ENCODE peak calls at places on chromosomes 12 and 14, in four cellular contexts. One of them, this sample, is unnamed.

GRCh38 chr12:121776190-121777098 is 17.0 kb downstream of the RHOF start:
- DNase-seq in prostate gland: peak
- DNase-seq in A549: peak
- DNase-seq in adrenal gland: peak
- DNase-seq in this sample: no peak

GRCh38 chr12:114399664-114400211 is 6.2 kb downstream of the TBX5 start:
- DNase-seq in prostate gland: no peak
- DNase-seq in A549: no peak
- DNase-seq in adrenal gland: no peak
- DNase-seq in this sample: no peak

GRCh38 chr12:117724545-117724944 is 244.2 kb downstream of the KSR2 start:
- DNase-seq in prostate gland: no peak
- DNase-seq in A549: no peak
- DNase-seq in adrenal gland: no peak
- DNase-seq in this sample: no peak

GRCh38 chr12:21980544-21980943 is 39.3 kb upstream of the ABCC9 start:
- DNase-seq in prostate gland: no peak
- DNase-seq in A549: no peak
- DNase-seq in adrenal gland: no peak
- DNase-seq in this sample: no peak

GRCh38 chr12:6177593-6178358 is 22.4 kb upstream of the CD9 start:
- DNase-seq in prostate gland: no peak
- DNase-seq in A549: no peak
- DNase-seq in adrenal gland: no peak
- DNase-seq in this sample: no peak

GRCh38 chr12:109718390-109718789 is 4.8 kb downstream of the FAM222A start:
- DNase-seq in prostate gland: no peak
- DNase-seq in A549: no peak
- DNase-seq in adrenal gland: peak
- DNase-seq in this sample: no peak

GRCh38 chr12:101670007-101670671 is 27.3 kb upstream of the CHPT1 start:
- DNase-seq in prostate gland: no peak
- DNase-seq in A549: peak
- DNase-seq in adrenal gland: peak
- DNase-seq in this sample: peak

GRCh38 chr14:104224516-104225281 is 86.3 kb downstream of the KIF26A start:
- DNase-seq in prostate gland: no peak
- DNase-seq in A549: peak
- DNase-seq in adrenal gland: peak
- DNase-seq in this sample: no peak

GRCh38 chr12:27517532-27517931 is 6.5 kb upstream of the PPFIBP1 start:
- DNase-seq in prostate gland: no peak
- DNase-seq in A549: no peak
- DNase-seq in adrenal gland: no peak
- DNase-seq in this sample: no peak

GRCh38 chr12:91274886-91275285 is 92.3 kb upstream of the DCN start:
- DNase-seq in prostate gland: peak
- DNase-seq in A549: no peak
- DNase-seq in adrenal gland: peak
- DNase-seq in this sample: no peak

GRCh38 chr12:51183816-51184215 is 10.9 kb upstream of the TFCP2 start:
- DNase-seq in prostate gland: no peak
- DNase-seq in A549: no peak
- DNase-seq in adrenal gland: peak
- DNase-seq in this sample: no peak

GRCh38 chr14:77004711-77005460 is 23.6 kb downstream of the IRF2BPL start:
- DNase-seq in prostate gland: no peak
- DNase-seq in A549: no peak
- DNase-seq in adrenal gland: no peak
- DNase-seq in this sample: no peak

GRCh38 chr12:44876554-44877275 is 600 bp upstream of the NELL2 start:
- DNase-seq in prostate gland: no peak
- DNase-seq in A549: peak
- DNase-seq in adrenal gland: peak
- DNase-seq in this sample: no peak

GRCh38 chr12:31306871-31307270 is 19.1 kb downstream of the SINHCAF start:
- DNase-seq in prostate gland: no peak
- DNase-seq in A549: no peak
- DNase-seq in adrenal gland: no peak
- DNase-seq in this sample: no peak

GRCh38 chr14:103301512-103302197 is 32.4 kb upstream of the EIF5 start:
- DNase-seq in prostate gland: no peak
- DNase-seq in A549: no peak
- DNase-seq in adrenal gland: peak
- DNase-seq in this sample: peak

GRCh38 chr14:100734031-100734990 is 7.6 kb downstream of the DLK1 start:
- DNase-seq in prostate gland: no peak
- DNase-seq in A549: no peak
- DNase-seq in adrenal gland: no peak
- DNase-seq in this sample: no peak

GRCh38 chr14:75566321-75566720 is 12.1 kb upstream of the FLVCR2 start:
- DNase-seq in prostate gland: peak
- DNase-seq in A549: no peak
- DNase-seq in adrenal gland: peak
- DNase-seq in this sample: no peak

GRCh38 chr12:12885060-12885792 is 6.1 kb upstream of the GPRC5A start:
- DNase-seq in prostate gland: no peak
- DNase-seq in A549: no peak
- DNase-seq in adrenal gland: no peak
- DNase-seq in this sample: no peak

GRCh38 chr12:54697836-54698235 is 49.7 kb upstream of the DCD start:
- DNase-seq in prostate gland: no peak
- DNase-seq in A549: no peak
- DNase-seq in adrenal gland: no peak
- DNase-seq in this sample: no peak

GRCh38 chr12:42407306-42407705 is 81.3 kb downstream of the PPHLN1 start:
- DNase-seq in prostate gland: no peak
- DNase-seq in A549: no peak
- DNase-seq in adrenal gland: no peak
- DNase-seq in this sample: no peak

GRCh38 chr12:65670775-65671174 is 153.5 kb upstream of the HMGA2 start:
- DNase-seq in prostate gland: no peak
- DNase-seq in A549: no peak
- DNase-seq in adrenal gland: no peak
- DNase-seq in this sample: no peak

GRCh38 chr14:105314287-105315185 is at the start of gene PACS2:
- DNase-seq in prostate gland: peak
- DNase-seq in A549: peak
- DNase-seq in adrenal gland: peak
- DNase-seq in this sample: peak

GRCh38 chr12:96063046-96063445 is 27.7 kb upstream of the LTA4H start:
- DNase-seq in prostate gland: no peak
- DNase-seq in A549: peak
- DNase-seq in adrenal gland: no peak
- DNase-seq in this sample: no peak

GRCh38 chr12:93777249-93777648 is 100.1 kb downstream of the CRADD start:
- DNase-seq in prostate gland: no peak
- DNase-seq in A549: no peak
- DNase-seq in adrenal gland: peak
- DNase-seq in this sample: no peak

GRCh38 chr12:26044007-26044394 is 80.8 kb downstream of the BHLHE41 start:
- DNase-seq in prostate gland: no peak
- DNase-seq in A549: no peak
- DNase-seq in adrenal gland: no peak
- DNase-seq in this sample: no peak

GRCh38 chr12:130666645-130667044 is 49.5 kb downstream of the RIMBP2 start:
- DNase-seq in prostate gland: no peak
- DNase-seq in A549: no peak
- DNase-seq in adrenal gland: no peak
- DNase-seq in this sample: no peak

GRCh38 chr12:47302111-47302597 is 222.4 kb upstream of the AMIGO2 start:
- DNase-seq in prostate gland: no peak
- DNase-seq in A549: peak
- DNase-seq in adrenal gland: no peak
- DNase-seq in this sample: no peak

GRCh38 chr12:127926004-127926403 is 341.0 kb upstream of the TMEM132C start:
- DNase-seq in prostate gland: no peak
- DNase-seq in A549: no peak
- DNase-seq in adrenal gland: peak
- DNase-seq in this sample: no peak

GRCh38 chr14:74973905-74974363 is 18.5 kb upstream of the PGF start:
- DNase-seq in prostate gland: no peak
- DNase-seq in A549: no peak
- DNase-seq in adrenal gland: no peak
- DNase-seq in this sample: no peak

DNA sequence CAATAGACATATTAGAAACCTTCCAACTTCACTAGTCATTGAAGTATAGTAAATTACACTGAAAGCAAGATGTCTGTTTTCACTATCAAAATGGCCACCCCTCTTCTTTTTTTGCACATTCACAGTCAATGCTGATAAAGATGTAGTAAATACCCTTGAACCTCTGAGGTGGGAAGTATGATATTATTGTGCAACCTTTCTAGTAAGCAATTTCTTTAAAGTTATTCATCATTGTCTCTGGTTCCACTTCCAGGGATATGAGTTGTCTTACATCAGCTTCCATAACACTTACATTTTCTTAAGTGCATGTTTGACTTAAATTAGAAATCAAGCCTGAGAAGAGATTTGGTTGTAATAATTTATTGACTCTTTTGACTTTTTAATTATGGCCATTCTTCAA is 453.9 kb upstream of the MGAT4C start:
- DNase-seq in prostate gland: no peak
- DNase-seq in A549: no peak
- DNase-seq in adrenal gland: no peak
- DNase-seq in this sample: no peak
- TF ChIP-seq POLR2A in prostate gland: no peak
- TF ChIP-seq POLR2A in A549: no peak
- TF ChIP-seq POLR2A in adrenal gland: no peak
- TF ChIP-seq POLR2A in this sample: no peak

DNA sequence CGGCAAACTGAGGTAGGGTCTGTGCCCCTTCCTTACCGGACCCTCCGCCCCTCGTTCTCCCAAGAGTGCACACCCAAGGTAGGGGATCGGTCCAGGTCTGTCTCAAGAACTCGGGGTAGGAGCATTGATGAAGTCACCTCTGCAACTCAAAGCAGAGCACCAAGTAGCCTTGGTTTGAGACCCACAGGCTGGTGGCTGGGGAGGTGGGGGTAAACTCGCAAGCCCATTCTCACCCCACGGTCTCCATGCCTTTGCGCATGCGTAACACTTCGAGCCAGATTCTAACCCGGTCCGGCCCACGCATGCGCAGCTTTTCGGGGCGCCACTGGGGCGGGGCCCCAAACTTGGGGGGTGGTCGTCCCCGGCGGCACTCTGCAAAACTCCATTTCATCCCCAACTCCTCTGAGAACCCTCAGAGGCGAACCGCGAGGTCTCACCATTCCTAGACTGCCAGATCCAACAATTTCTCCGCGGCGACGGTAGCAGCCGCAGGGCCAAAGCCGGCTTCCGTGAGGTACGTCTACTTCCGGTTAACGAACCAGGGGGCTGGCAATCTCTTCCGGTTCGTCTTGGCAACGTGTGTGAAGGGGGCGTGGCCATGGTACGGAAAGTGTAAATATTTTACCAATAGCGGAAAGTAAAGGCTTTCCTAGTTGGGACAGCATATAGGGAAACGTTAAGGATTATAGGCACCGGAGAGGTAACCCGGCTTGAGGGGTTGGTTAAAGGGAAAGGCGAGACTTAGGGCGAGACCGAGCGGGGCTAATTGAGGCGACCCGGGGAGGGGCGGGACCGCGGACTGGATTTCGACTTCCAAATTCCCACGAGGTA is at the start of gene MCRS1:
- DNase-seq in prostate gland: peak
- DNase-seq in A549: peak
- DNase-seq in adrenal gland: peak
- DNase-seq in this sample: peak
- TF ChIP-seq POLR2A in prostate gland: peak
- TF ChIP-seq POLR2A in A549: peak
- TF ChIP-seq POLR2A in adrenal gland: no peak
- TF ChIP-seq POLR2A in this sample: peak

GRCh38 chr12:46208370-46208769 is 60.5 kb downstream of the SLC38A1 start:
- DNase-seq in prostate gland: no peak
- DNase-seq in A549: no peak
- DNase-seq in adrenal gland: no peak
- DNase-seq in this sample: no peak

GRCh38 chr12:46209165-46209564 is 59.7 kb downstream of the SLC38A1 start:
- DNase-seq in prostate gland: no peak
- DNase-seq in A549: no peak
- DNase-seq in adrenal gland: no peak
- DNase-seq in this sample: no peak

GRCh38 chr12:46210835-46211439 is 57.9 kb downstream of the SLC38A1 start:
- DNase-seq in prostate gland: no peak
- DNase-seq in A549: no peak
- DNase-seq in adrenal gland: no peak
- DNase-seq in this sample: no peak

GRCh38 chr12:46212108-46212982 is 56.5 kb downstream of the SLC38A1 start:
- DNase-seq in prostate gland: no peak
- DNase-seq in A549: no peak
- DNase-seq in adrenal gland: no peak
- DNase-seq in this sample: no peak

GRCh38 chr12:46209914-46210834 is 58.7 kb downstream of the SLC38A1 start:
- DNase-seq in prostate gland: peak
- DNase-seq in A549: no peak
- DNase-seq in adrenal gland: no peak
- DNase-seq in this sample: no peak
- TF ChIP-seq POLR2A in prostate gland: no peak
- TF ChIP-seq POLR2A in A549: no peak
- TF ChIP-seq POLR2A in adrenal gland: no peak
- TF ChIP-seq POLR2A in this sample: no peak

DNA sequence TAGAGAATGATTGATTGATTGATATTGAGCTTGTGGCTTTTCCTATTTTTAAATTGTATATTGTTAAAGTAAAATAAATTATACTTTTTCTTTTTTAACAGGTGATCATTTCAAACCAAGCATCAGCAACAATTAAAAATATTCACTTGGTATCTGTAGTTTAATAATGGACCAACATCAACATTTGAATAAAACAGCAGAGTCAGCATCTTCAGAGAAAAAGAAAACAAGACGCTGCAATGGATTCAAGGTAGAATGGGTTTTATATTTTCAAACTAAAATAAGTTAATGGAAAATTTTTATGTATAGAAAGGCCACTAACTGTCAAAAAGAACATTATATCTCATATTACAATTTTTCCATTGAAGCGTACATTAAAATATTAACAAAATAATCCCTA is 5.1 kb downstream of the SLCO1B3 start:
- DNase-seq in prostate gland: no peak
- DNase-seq in A549: no peak
- DNase-seq in adrenal gland: no peak
- DNase-seq in this sample: no peak
- TF ChIP-seq POLR2A in prostate gland: no peak
- TF ChIP-seq POLR2A in A549: no peak
- TF ChIP-seq POLR2A in adrenal gland: no peak
- TF ChIP-seq POLR2A in this sample: no peak